ENCODE peak calls at places on chromosomes 11 and 22, in four cellular contexts. One of them, this sample, is unnamed.

GRCh38 chr11:124080319-124081001 is 34.8 kb upstream of the VWA5A start:
- DNase-seq in naive thymus-derived CD4-positive, alpha-beta T cell: no peak
- DNase-seq in tibial nerve: no peak
- DNase-seq in IMR-90: no peak
- DNase-seq in this sample: no peak

GRCh38 chr11:88307749-88308425 is 29.6 kb downstream of the CTSC start:
- DNase-seq in naive thymus-derived CD4-positive, alpha-beta T cell: no peak
- DNase-seq in tibial nerve: no peak
- DNase-seq in IMR-90: no peak
- DNase-seq in this sample: no peak

GRCh38 chr11:113862430-113862829 is 12.9 kb downstream of the USP28 start:
- DNase-seq in naive thymus-derived CD4-positive, alpha-beta T cell: no peak
- DNase-seq in tibial nerve: no peak
- DNase-seq in IMR-90: peak; percentile 71
- DNase-seq in this sample: no peak

GRCh38 chr11:706957-707816 is 1.2 kb downstream of the EPS8L2 start:
- DNase-seq in naive thymus-derived CD4-positive, alpha-beta T cell: no peak
- DNase-seq in tibial nerve: no peak
- DNase-seq in IMR-90: no peak
- DNase-seq in this sample: no peak

GRCh38 chr11:74307409-74307808 is 4.0 kb downstream of the P4HA3 start:
- DNase-seq in naive thymus-derived CD4-positive, alpha-beta T cell: no peak
- DNase-seq in tibial nerve: no peak
- DNase-seq in IMR-90: peak; percentile 68
- DNase-seq in this sample: peak; percentile 25

GRCh38 chr11:31521497-31522150 is 12.1 kb downstream of the ELP4 start:
- DNase-seq in naive thymus-derived CD4-positive, alpha-beta T cell: no peak
- DNase-seq in tibial nerve: no peak
- DNase-seq in IMR-90: no peak
- DNase-seq in this sample: no peak

GRCh38 chr11:34546511-34547206 is 33.1 kb upstream of the ELF5 start:
- DNase-seq in naive thymus-derived CD4-positive, alpha-beta T cell: no peak
- DNase-seq in tibial nerve: no peak
- DNase-seq in IMR-90: no peak
- DNase-seq in this sample: peak; percentile 49

GRCh38 chr11:110432713-110433392 is 3.1 kb downstream of the FDX1 start:
- DNase-seq in naive thymus-derived CD4-positive, alpha-beta T cell: no peak
- DNase-seq in tibial nerve: no peak
- DNase-seq in IMR-90: peak; percentile 60
- DNase-seq in this sample: no peak

GRCh38 chr11:68763926-68764657 is 12.8 kb upstream of the TESMIN start:
- DNase-seq in naive thymus-derived CD4-positive, alpha-beta T cell: no peak
- DNase-seq in tibial nerve: no peak
- DNase-seq in IMR-90: no peak
- DNase-seq in this sample: no peak

GRCh38 chr11:119594639-119595249 is 134.3 kb downstream of the NECTIN1 start:
- DNase-seq in naive thymus-derived CD4-positive, alpha-beta T cell: no peak
- DNase-seq in tibial nerve: no peak
- DNase-seq in IMR-90: peak; percentile 87
- DNase-seq in this sample: no peak

GRCh38 chr11:398826-399225 is 4.8 kb downstream of the PKP3 start:
- DNase-seq in naive thymus-derived CD4-positive, alpha-beta T cell: no peak
- DNase-seq in tibial nerve: no peak
- DNase-seq in IMR-90: no peak
- DNase-seq in this sample: no peak

GRCh38 chr11:59698506-59698905 is 15.1 kb downstream of the OR10V1 start:
- DNase-seq in naive thymus-derived CD4-positive, alpha-beta T cell: no peak
- DNase-seq in tibial nerve: no peak
- DNase-seq in IMR-90: no peak
- DNase-seq in this sample: no peak

GRCh38 chr11:33542921-33543320 is 157.7 kb downstream of the C11orf91 start:
- DNase-seq in naive thymus-derived CD4-positive, alpha-beta T cell: peak; percentile 17
- DNase-seq in tibial nerve: peak; percentile 33
- DNase-seq in IMR-90: peak; percentile 40
- DNase-seq in this sample: peak; percentile 63

GRCh38 chr11:64429970-64430369 is 71.0 kb downstream of the RPS6KA4 start:
- DNase-seq in naive thymus-derived CD4-positive, alpha-beta T cell: no peak
- DNase-seq in tibial nerve: no peak
- DNase-seq in IMR-90: no peak
- DNase-seq in this sample: no peak

GRCh38 chr22:47437636-47438035 is 675.2 kb downstream of the TBC1D22A start:
- DNase-seq in naive thymus-derived CD4-positive, alpha-beta T cell: no peak
- DNase-seq in tibial nerve: no peak
- DNase-seq in IMR-90: no peak
- DNase-seq in this sample: no peak

GRCh38 chr11:1927151-1928037 is 7.9 kb downstream of the TNNT3 start:
- DNase-seq in naive thymus-derived CD4-positive, alpha-beta T cell: no peak
- DNase-seq in tibial nerve: no peak
- DNase-seq in IMR-90: no peak
- DNase-seq in this sample: no peak

GRCh38 chr11:66882540-66882939 is 25.7 kb downstream of the LRFN4 start:
- DNase-seq in naive thymus-derived CD4-positive, alpha-beta T cell: no peak
- DNase-seq in tibial nerve: no peak
- DNase-seq in IMR-90: no peak
- DNase-seq in this sample: peak; percentile 60

GRCh38 chr11:105035262-105035620 is 297 bp upstream of the CASP1 start:
- DNase-seq in naive thymus-derived CD4-positive, alpha-beta T cell: no peak
- DNase-seq in tibial nerve: no peak
- DNase-seq in IMR-90: no peak
- DNase-seq in this sample: no peak

GRCh38 chr11:121901853-121902252 is 214.2 kb downstream of the BLID start:
- DNase-seq in naive thymus-derived CD4-positive, alpha-beta T cell: no peak
- DNase-seq in tibial nerve: no peak
- DNase-seq in IMR-90: no peak
- DNase-seq in this sample: no peak

GRCh38 chr11:64234840-64235379 is 526 bp downstream of the VEGFB start:
- DNase-seq in naive thymus-derived CD4-positive, alpha-beta T cell: peak; percentile 59
- DNase-seq in tibial nerve: no peak
- DNase-seq in IMR-90: no peak
- DNase-seq in this sample: no peak

GRCh38 chr11:2781413-2782274 is 81.8 kb upstream of the KCNQ1OT1 start:
- DNase-seq in naive thymus-derived CD4-positive, alpha-beta T cell: no peak
- DNase-seq in tibial nerve: no peak
- DNase-seq in IMR-90: peak; percentile 21
- DNase-seq in this sample: no peak

GRCh38 chr11:47510231-47510630 is 42.7 kb downstream of the CELF1 start:
- DNase-seq in naive thymus-derived CD4-positive, alpha-beta T cell: no peak
- DNase-seq in tibial nerve: no peak
- DNase-seq in IMR-90: peak; percentile 58
- DNase-seq in this sample: no peak
- H3K27ac ChIP-seq in naive thymus-derived CD4-positive, alpha-beta T cell: no peak overlapping the region
- H3K27ac ChIP-seq in tibial nerve: no peak overlapping the region
- H3K27ac ChIP-seq in IMR-90: no peak overlapping the region
- H3K27ac ChIP-seq in this sample: no peak overlapping the region

GRCh38 chr11:120712862-120713770 is 201.6 kb downstream of the GRIK4 start:
- DNase-seq in naive thymus-derived CD4-positive, alpha-beta T cell: no peak
- DNase-seq in tibial nerve: no peak
- DNase-seq in IMR-90: no peak
- DNase-seq in this sample: no peak
- H3K27ac ChIP-seq in naive thymus-derived CD4-positive, alpha-beta T cell: no peak overlapping the region
- H3K27ac ChIP-seq in tibial nerve: no peak overlapping the region
- H3K27ac ChIP-seq in IMR-90: no peak overlapping the region
- H3K27ac ChIP-seq in this sample: no peak overlapping the region

DNA sequence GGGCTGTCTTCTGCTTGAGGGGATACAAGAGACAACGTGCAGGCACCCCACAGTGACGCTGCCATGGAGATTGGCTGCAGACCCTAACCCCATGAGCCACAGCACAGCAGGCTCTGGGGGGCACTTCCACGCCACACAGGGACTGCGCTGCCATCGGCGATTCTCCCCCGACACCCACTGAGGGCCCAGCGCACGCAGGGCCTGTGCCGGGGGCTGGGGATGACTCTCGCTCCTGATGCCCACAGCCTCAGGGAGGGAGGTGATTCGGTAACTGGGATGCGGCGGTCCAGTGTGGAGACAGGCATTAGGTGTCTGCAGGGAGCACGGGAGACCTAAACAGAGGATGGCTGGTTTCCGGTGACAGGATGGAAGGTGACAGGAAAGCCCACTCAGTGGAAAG is 37.8 kb downstream of the EFCAB6 start:
- DNase-seq in naive thymus-derived CD4-positive, alpha-beta T cell: no peak
- DNase-seq in tibial nerve: no peak
- DNase-seq in IMR-90: no peak
- DNase-seq in this sample: no peak
- H3K27ac ChIP-seq in naive thymus-derived CD4-positive, alpha-beta T cell: no peak overlapping the region
- H3K27ac ChIP-seq in tibial nerve: no peak overlapping the region
- H3K27ac ChIP-seq in IMR-90: no peak overlapping the region
- H3K27ac ChIP-seq in this sample: no peak overlapping the region

DNA sequence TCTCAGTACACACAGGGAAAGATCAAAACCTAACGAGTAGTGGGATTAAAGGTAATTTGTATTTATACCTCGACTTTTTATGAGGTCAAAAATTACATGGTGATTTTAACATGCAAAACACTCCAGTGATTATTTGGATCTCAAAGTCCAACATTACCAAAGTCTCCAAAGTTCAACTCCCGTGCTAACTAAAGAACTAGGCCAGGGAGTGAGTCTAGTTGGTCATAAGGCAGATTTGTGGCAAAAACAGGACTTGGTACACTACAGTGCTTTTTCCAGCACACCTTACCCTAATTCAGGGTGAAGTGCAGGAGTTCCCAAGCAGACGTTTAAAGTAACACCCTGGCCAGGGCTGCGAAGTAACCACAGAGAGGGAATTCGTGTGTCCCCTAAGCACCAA is 1.1 kb downstream of the PUS3 start:
- DNase-seq in naive thymus-derived CD4-positive, alpha-beta T cell: no peak
- DNase-seq in tibial nerve: no peak
- DNase-seq in IMR-90: no peak
- DNase-seq in this sample: no peak
- H3K27ac ChIP-seq in naive thymus-derived CD4-positive, alpha-beta T cell: no peak overlapping the region
- H3K27ac ChIP-seq in tibial nerve: no peak overlapping the region
- H3K27ac ChIP-seq in IMR-90: no peak overlapping the region
- H3K27ac ChIP-seq in this sample: no peak overlapping the region

GRCh38 chr22:31682751-31683150 is 20.7 kb upstream of the PISD start:
- DNase-seq in naive thymus-derived CD4-positive, alpha-beta T cell: no peak
- DNase-seq in tibial nerve: no peak
- DNase-seq in IMR-90: no peak
- DNase-seq in this sample: no peak
- H3K27ac ChIP-seq in naive thymus-derived CD4-positive, alpha-beta T cell: no peak overlapping the region
- H3K27ac ChIP-seq in tibial nerve: no peak overlapping the region
- H3K27ac ChIP-seq in IMR-90: peak overlapping the region; percentile 22
- H3K27ac ChIP-seq in this sample: no peak overlapping the region

GRCh38 chr11:65537296-65537597 is 12.4 kb downstream of the SCYL1 start:
- DNase-seq in naive thymus-derived CD4-positive, alpha-beta T cell: no peak
- DNase-seq in tibial nerve: no peak
- DNase-seq in IMR-90: no peak
- DNase-seq in this sample: no peak
- H3K27ac ChIP-seq in naive thymus-derived CD4-positive, alpha-beta T cell: no peak overlapping the region
- H3K27ac ChIP-seq in tibial nerve: no peak overlapping the region
- H3K27ac ChIP-seq in IMR-90: no peak overlapping the region
- H3K27ac ChIP-seq in this sample: no peak overlapping the region

GRCh38 chr11:98679673-98680072 is 341.1 kb upstream of the CNTN5 start:
- DNase-seq in naive thymus-derived CD4-positive, alpha-beta T cell: no peak
- DNase-seq in tibial nerve: no peak
- DNase-seq in IMR-90: no peak
- DNase-seq in this sample: no peak
- H3K27ac ChIP-seq in naive thymus-derived CD4-positive, alpha-beta T cell: no peak overlapping the region
- H3K27ac ChIP-seq in tibial nerve: no peak overlapping the region
- H3K27ac ChIP-seq in IMR-90: no peak overlapping the region
- H3K27ac ChIP-seq in this sample: no peak overlapping the region

GRCh38 chr11:102456381-102456780 is 3.8 kb upstream of the TMEM123 start:
- DNase-seq in naive thymus-derived CD4-positive, alpha-beta T cell: no peak
- DNase-seq in tibial nerve: no peak
- DNase-seq in IMR-90: peak; percentile 39
- DNase-seq in this sample: no peak
- H3K27ac ChIP-seq in naive thymus-derived CD4-positive, alpha-beta T cell: no peak overlapping the region
- H3K27ac ChIP-seq in tibial nerve: no peak overlapping the region
- H3K27ac ChIP-seq in IMR-90: no peak overlapping the region
- H3K27ac ChIP-seq in this sample: no peak overlapping the region

DNA sequence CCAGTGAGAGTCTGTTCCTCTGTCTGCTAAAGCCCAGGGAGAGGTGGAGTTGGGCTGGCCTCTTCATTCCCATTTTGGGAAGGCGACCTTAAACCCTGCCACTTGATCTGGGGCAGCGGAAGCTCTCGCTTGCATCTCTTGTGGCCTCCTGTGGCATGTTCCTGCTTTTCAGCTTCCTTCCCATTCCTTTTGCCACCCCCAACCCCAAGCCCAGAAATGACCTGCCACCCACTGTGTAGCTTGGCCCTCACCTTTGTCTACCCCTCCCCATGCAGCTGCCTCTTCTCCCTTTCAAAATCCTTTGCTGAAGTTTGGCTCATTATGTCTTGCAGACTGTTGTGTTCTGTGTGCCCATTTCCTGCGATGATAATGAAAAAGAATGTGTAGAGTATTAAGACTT is 110.2 kb downstream of the DBX1 start:
- DNase-seq in naive thymus-derived CD4-positive, alpha-beta T cell: no peak
- DNase-seq in tibial nerve: no peak
- DNase-seq in IMR-90: no peak
- DNase-seq in this sample: no peak
- H3K27ac ChIP-seq in naive thymus-derived CD4-positive, alpha-beta T cell: no peak overlapping the region
- H3K27ac ChIP-seq in tibial nerve: no peak overlapping the region
- H3K27ac ChIP-seq in IMR-90: no peak overlapping the region
- H3K27ac ChIP-seq in this sample: peak overlapping the region; percentile 73

GRCh38 chr11:72423840-72424239 is 10.5 kb downstream of the CLPB start:
- DNase-seq in naive thymus-derived CD4-positive, alpha-beta T cell: peak; percentile 39
- DNase-seq in tibial nerve: no peak
- DNase-seq in IMR-90: no peak
- DNase-seq in this sample: no peak
- H3K27ac ChIP-seq in naive thymus-derived CD4-positive, alpha-beta T cell: no peak overlapping the region
- H3K27ac ChIP-seq in tibial nerve: no peak overlapping the region
- H3K27ac ChIP-seq in IMR-90: no peak overlapping the region
- H3K27ac ChIP-seq in this sample: no peak overlapping the region

This sample was measured in dorsolateral prefrontal cortex.